ENCODE peak calls at places on chromosomes 12 and 14, in eight cellular contexts. H, F, A, E, Z, K, X and W are unnamed samples.
A peak's percentile ranks its signal among the peaks of the same experiment; 100 is the strongest.

GRCh38 chr12:28032811-28033537 is 60.4 kb upstream of the PTHLH start:
- DNase-seq in F (no peak), Z (no peak), K (no peak), X (no peak), A (no peak), E (no peak), H (no peak), W (no peak)

GRCh38 chr12:57236224-57236924 is 6.9 kb downstream of the SHMT2 start:
- DNase-seq in K (no peak), F (no peak), Z (no peak), E (no peak), X (no peak), H (no peak), A (no peak), W (peak; percentile 85)

GRCh38 chr12:11731455-11731854 is 82.0 kb downstream of the ETV6 start:
- DNase-seq in E (no peak), X (no peak), A (no peak), H (no peak), K (no peak), F (no peak), Z (no peak), W (no peak)

GRCh38 chr12:86985298-86985697 is 729.1 kb upstream of the MGAT4C start:
- DNase-seq in Z (no peak), F (no peak), X (no peak), H (no peak), K (no peak), A (no peak), E (no peak), W (no peak)

GRCh38 chr14:35050652-35051051 is 4.6 kb downstream of the FAM177A1 start:
- DNase-seq in A (no peak), H (no peak), E (no peak), K (peak; percentile 87), Z (no peak), X (no peak), F (no peak), W (no peak)

GRCh38 chr14:104228716-104229620 is 90.6 kb downstream of the KIF26A start:
- DNase-seq in E (no peak), X (no peak), A (no peak), H (no peak), F (peak; percentile 8), Z (no peak), K (no peak), W (no peak)

GRCh38 chr12:24155042-24155441 is 205.6 kb upstream of the SOX5 start:
- DNase-seq in F (no peak), A (no peak), K (no peak), Z (no peak), X (no peak), E (no peak), H (no peak), W (no peak)

GRCh38 chr12:71157601-71158233 is at the start of gene TSPAN8:
- DNase-seq in F (peak; percentile 77), H (no peak), K (peak; percentile 64), Z (no peak), X (no peak), E (peak; percentile 66), A (no peak), W (no peak)

GRCh38 chr12:105912911-105913514 is 225.7 kb downstream of the NUAK1 start:
- DNase-seq in K (no peak), F (no peak), Z (no peak), E (no peak), A (no peak), X (no peak), H (no peak), W (no peak)

GRCh38 chr12:2633825-2634200 is 161.0 kb upstream of the FKBP4 start:
- DNase-seq in F (peak; percentile 57), A (no peak), H (peak; percentile 25), K (no peak), E (no peak), Z (no peak), X (no peak), W (no peak)

GRCh38 chr12:127083028-127083949 is 1183.7 kb upstream of the TMEM132C start:
- DNase-seq in E (no peak), H (no peak), F (no peak), Z (no peak), K (peak; percentile 59), X (no peak), A (peak; percentile 28), W (no peak)

GRCh38 chr12:121628037-121628436 is 1.7 kb downstream of the ORAI1 start:
- DNase-seq in Z (no peak), H (no peak), E (peak; percentile 34), K (no peak), F (peak; percentile 55), A (peak; percentile 11), X (no peak), W (no peak)

GRCh38 chr12:24719293-24719721 is 229.6 kb downstream of the BCAT1 start:
- DNase-seq in F (no peak), E (no peak), A (no peak), K (no peak), H (no peak), X (no peak), Z (no peak), W (no peak)

GRCh38 chr12:110600254-110600653 is 13.7 kb upstream of the TCTN1 start:
- DNase-seq in Z (no peak), A (peak; percentile 30), F (no peak), K (peak; percentile 70), X (no peak), E (no peak), H (no peak), W (no peak)

GRCh38 chr12:32921397-32921796 is 24.8 kb upstream of the PKP2 start:
- DNase-seq in A (no peak), E (no peak), X (no peak), H (no peak), Z (no peak), K (no peak), F (no peak), W (no peak)

GRCh38 chr12:8018666-8019581 is 13.6 kb upstream of the FOXJ2 start:
- DNase-seq in F (no peak), K (peak; percentile 43), H (no peak), E (no peak), X (no peak), A (peak; percentile 33), Z (peak; percentile 70), W (no peak)

GRCh38 chr14:71348394-71348793 is 441.1 kb downstream of the PCNX1 start:
- DNase-seq in E (no peak), F (no peak), H (no peak), X (no peak), Z (no peak), A (no peak), K (no peak), W (no peak)

GRCh38 chr12:57717131-57717530 is 21.4 kb downstream of the AGAP2 start:
- DNase-seq in E (no peak), X (peak; percentile 42), K (no peak), H (no peak), F (no peak), Z (no peak), A (no peak), W (no peak)

GRCh38 chr12:70466753-70467152 is 100.7 kb downstream of the KCNMB4 start:
- DNase-seq in X (no peak), Z (no peak), A (no peak), F (no peak), K (no peak), E (no peak), H (no peak), W (no peak)

GRCh38 chr14:43894534-43894933 is 612.5 kb downstream of the FSCB start:
- DNase-seq in E (no peak), X (no peak), K (no peak), Z (no peak), A (peak; percentile 0), F (no peak), H (no peak), W (no peak)

GRCh38 chr12:68310370-68310769 is 21.8 kb downstream of the MDM1 start:
- DNase-seq in H (no peak), Z (no peak), A (no peak), F (no peak), E (no peak), X (no peak), K (no peak), W (no peak)

GRCh38 chr14:24095196-24096068 is 1.3 kb downstream of the PCK2 start:
- DNase-seq in E (no peak), Z (no peak), X (no peak), A (peak; percentile 78), H (no peak), F (peak; percentile 92), K (peak; percentile 100), W (peak; percentile 65)

DNA sequence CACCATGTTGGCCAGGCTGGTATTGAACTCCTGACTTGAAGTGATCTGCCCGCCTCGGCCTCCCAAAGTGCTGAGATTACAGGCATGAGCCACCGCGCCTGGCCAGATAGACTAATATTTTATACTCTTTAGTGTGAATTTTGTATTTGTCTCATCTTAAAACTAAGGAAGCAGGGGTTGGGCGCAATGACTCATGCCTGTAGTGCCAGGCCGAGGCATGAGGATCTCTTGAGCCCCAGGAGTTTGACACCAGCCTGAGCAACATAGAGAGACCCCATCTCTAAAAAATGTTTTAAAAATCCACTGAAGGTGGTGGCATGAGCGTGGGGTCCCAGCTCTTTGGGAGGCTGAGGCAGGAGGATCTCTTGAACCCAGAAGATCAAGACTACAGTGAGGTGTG is 9.0 kb downstream of the DYNC1H1 start:
- DNase-seq in H (no peak), F (no peak), Z (no peak), E (no peak), X (no peak), K (no peak), A (no peak), W (no peak)
- TF ChIP-seq EP300 in H (no peak), F (no peak), Z (no peak), E (no peak), X (no peak), K (no peak), A (no peak), W (no peak)

GRCh38 chr12:94266796-94267529 is 118.6 kb downstream of the PLXNC1 start:
- DNase-seq in Z (no peak), F (no peak), K (no peak), E (no peak), A (no peak), H (no peak), X (no peak), W (no peak)
- TF ChIP-seq POLR2AphosphoS5 in Z (no peak), F (peak; percentile 16), K (no peak), E (no peak), A (no peak), H (no peak), X (no peak), W (no peak)

GRCh38 chr12:48972213-48973021 is 882 bp upstream of the WNT10B start:
- DNase-seq in E (no peak), H (no peak), K (no peak), X (no peak), Z (no peak), F (no peak), A (peak; percentile 38), W (peak; percentile 69)
- TF ChIP-seq CTCF in E (no peak), H (no peak), K (peak; percentile 59), X (no peak), Z (peak; percentile 48), F (no peak), A (peak; percentile 30), W (no peak)

DNA sequence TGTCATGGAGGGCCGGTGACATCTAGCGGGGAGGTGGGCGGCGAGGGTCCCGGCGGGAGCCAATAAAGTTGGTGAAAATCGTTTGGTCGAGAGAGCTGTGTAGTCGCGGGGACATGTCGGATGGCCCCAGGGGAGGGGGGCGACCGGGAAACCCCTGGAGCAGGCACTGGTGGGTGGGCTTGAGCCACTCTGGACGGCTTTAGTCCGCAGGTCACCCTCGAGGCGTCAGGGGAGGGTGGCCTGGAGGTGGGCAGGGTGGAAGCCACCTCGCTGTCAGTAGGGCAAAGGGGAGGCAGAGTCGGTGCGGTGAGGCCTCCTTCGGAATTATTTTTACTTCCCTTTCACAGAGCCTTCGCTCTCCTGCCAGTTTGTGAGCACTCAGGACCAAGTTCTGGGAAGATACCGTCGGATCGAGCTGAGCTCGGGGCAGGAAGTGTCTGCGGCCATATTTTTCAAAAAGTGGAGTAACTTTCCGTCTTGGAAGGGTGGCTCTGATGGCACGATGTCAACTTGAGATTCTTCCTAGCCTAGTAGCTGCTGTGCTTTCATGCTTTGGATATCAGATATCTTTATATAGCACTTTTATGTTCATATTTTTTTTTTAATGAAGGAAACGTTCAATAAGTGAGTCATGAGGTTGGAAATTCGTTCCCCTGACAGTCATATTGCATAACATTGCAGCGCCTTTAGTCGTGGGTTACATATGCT is 28.2 kb downstream of the WBP11 start:
- DNase-seq in K (no peak), H (peak; percentile 83), Z (no peak), A (peak; percentile 49), F (peak; percentile 59), X (peak; percentile 92), E (peak; percentile 56), W (peak; percentile 87)
- TF ChIP-seq EP300 in K (no peak), H (no peak), Z (no peak), A (no peak), F (no peak), X (no peak), E (no peak), W (no peak)